ENCODE peak calls at places on chromosomes 2 and 18, in six cellular contexts. F is right cardiac atrium; N is CD4-positive, alpha-beta T cell; K is HepG2; X is brain microvascular endothelial cell; Z is thoracic aorta. C is an unnamed sample.

GRCh38 chr2:239608723-239609122 is 207.9 kb upstream of the HDAC4 start:
- DNase-seq in F (no peak), N (no peak), Z (no peak), X (no peak), K (no peak), C (no peak)

GRCh38 chr2:105836840-105837692 is 92.4 kb downstream of the NCK2 start:
- DNase-seq in X (no peak), N (no peak), Z (no peak), F (no peak), K (no peak), C (no peak)

GRCh38 chr2:126700073-126700581 is 44.2 kb downstream of the GYPC start:
- DNase-seq in X (no peak), N (no peak), K (no peak), Z (no peak), F (no peak), C (no peak)

GRCh38 chr18:6145645-6146308 is 250.5 kb upstream of the TMEM200C start:
- DNase-seq in Z (no peak), F (peak), N (no peak), K (no peak), X (no peak), C (no peak)

GRCh38 chr2:37436324-37436723 is 91.9 kb downstream of the QPCT start:
- DNase-seq in K (no peak), X (no peak), F (no peak), N (no peak), Z (no peak), C (no peak)

GRCh38 chr18:79588636-79589481 is 90.7 kb upstream of the CTDP1 start:
- DNase-seq in Z (peak), K (peak), N (no peak), X (peak), F (peak), C (no peak)

GRCh38 chr2:205685314-205686230 is 3.3 kb downstream of the NRP2 start:
- DNase-seq in Z (no peak), K (no peak), N (no peak), X (no peak), F (no peak), C (no peak)

GRCh38 chr18:70234667-70235459 is 29.4 kb upstream of the RTTN start:
- DNase-seq in F (peak), X (peak), N (no peak), Z (no peak), K (no peak), C (no peak)

GRCh38 chr18:68714356-68714706 is 577 bp downstream of the TMX3 start:
- DNase-seq in X (no peak), K (peak), Z (no peak), F (no peak), N (no peak), C (no peak)

GRCh38 chr2:2906091-2906490 is 471.5 kb downstream of the EIPR1 start:
- DNase-seq in X (no peak), K (no peak), Z (no peak), N (no peak), F (no peak), C (no peak)

GRCh38 chr2:2909086-2910035 is 468.3 kb downstream of the EIPR1 start:
- DNase-seq in Z (no peak), X (no peak), N (no peak), F (no peak), K (no peak), C (no peak)

GRCh38 chr2:2902551-2903216 is 474.9 kb downstream of the EIPR1 start:
- DNase-seq in X (no peak), F (no peak), N (no peak), K (no peak), Z (no peak), C (no peak)

GRCh38 chr2:2901384-2902345 is 476.0 kb downstream of the EIPR1 start:
- DNase-seq in Z (no peak), N (no peak), K (peak), F (no peak), X (no peak), C (no peak)

DNA sequence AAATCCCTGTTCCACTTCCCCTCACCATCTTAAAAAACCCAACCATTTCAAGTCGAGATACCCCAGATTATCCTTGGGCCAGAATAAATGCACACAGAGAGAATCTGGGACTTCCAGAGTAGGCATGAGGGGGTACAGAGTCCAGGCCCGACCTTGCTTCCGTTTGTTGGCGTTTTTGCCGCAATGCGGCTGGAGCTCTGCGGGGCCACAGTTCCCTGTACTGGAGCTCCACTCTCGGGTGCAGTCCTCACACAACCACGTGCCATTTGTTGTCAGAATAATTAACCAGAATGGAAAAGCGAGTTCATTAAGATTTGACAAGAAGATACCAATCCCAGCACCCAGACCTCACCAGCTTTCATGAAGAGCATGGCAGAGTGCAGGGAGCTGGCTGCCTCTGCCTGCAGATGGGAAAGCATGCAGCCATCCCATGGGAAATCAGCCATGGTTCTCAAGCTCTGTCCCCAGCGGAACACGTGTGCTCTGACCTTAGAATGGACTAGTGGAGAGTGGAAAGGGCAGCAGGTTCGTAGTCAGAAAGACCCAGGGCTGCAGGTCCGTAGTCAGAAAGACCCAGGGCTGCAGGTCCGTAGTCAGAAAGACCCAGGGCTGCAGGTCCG is 472.8 kb downstream of the EIPR1 start:
- DNase-seq in K (no peak), N (no peak), Z (no peak), F (no peak), X (no peak), C (no peak)
- H3K27ac ChIP-seq in K (no peak), N (no peak), Z (no peak), F (no peak), X (no peak), C (no peak)

GRCh38 chr2:182366625-182367024 is 60.2 kb downstream of the PDE1A start:
- DNase-seq in N (no peak), F (no peak), Z (no peak), X (no peak), K (no peak), C (no peak)
- H3K27ac ChIP-seq in N (no peak), F (no peak), Z (peak), X (no peak), K (no peak), C (no peak)

GRCh38 chr18:8990276-8991031 is 112.0 kb upstream of the NDUFV2 start:
- DNase-seq in N (no peak), K (no peak), F (peak), X (no peak), Z (no peak), C (no peak)
- H3K27ac ChIP-seq in N (no peak), K (no peak), F (no peak), X (no peak), Z (peak), C (no peak)

GRCh38 chr2:178521304-178522150 is 41.3 kb downstream of the PLEKHA3 start:
- DNase-seq in N (no peak), F (no peak), Z (no peak), K (no peak), X (no peak), C (no peak)

GRCh38 chr2:178523596-178524134 is 43.4 kb downstream of the PLEKHA3 start:
- DNase-seq in F (no peak), K (no peak), N (no peak), X (no peak), Z (no peak), C (no peak)

GRCh38 chr2:178527592-178527991 is 47.3 kb downstream of the PLEKHA3 start:
- DNase-seq in F (no peak), X (no peak), N (no peak), K (no peak), Z (no peak), C (no peak)

GRCh38 chr2:178526256-178526655 is 46.0 kb downstream of the PLEKHA3 start:
- DNase-seq in F (no peak), X (no peak), K (no peak), N (no peak), Z (no peak), C (no peak)

DNA sequence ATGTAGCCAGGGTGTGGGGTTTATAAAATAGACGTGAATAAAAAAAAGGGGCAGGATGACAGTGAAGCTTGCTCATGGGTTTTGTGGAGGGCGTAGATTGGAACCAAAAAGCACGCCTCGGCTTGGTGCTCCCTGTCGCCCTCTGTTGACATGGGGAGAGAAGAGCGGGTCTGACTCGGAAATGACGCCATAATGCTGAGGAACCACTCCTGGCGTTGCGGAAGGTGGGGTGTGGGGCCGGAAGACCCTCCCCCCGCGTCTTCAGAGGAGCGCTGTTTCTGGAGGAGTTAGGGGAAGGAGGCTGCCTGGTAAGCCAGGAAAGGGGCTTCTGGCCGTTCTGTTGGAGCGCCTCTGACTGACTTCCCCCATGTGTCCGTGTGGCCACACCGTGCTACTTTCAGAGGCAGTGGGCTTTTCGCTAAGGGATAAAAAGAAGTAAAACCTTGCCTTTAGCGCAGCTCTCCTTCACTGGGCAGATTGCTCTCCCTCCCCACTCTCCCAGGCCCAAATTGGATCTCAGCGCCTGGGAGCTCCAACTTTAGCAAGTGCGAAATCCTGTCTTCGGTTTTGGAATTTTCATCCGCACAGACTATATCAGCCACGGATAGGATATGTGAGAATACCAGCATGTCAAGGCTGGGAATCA is 42.8 kb downstream of the PLEKHA3 start:
- DNase-seq in X (peak), F (peak), K (peak), N (peak), Z (peak), C (peak)
- H3K27ac ChIP-seq in X (peak), F (peak), K (peak), N (peak), Z (peak), C (peak)

GRCh38 chr2:203809084-203809521 is 58.5 kb upstream of the CTLA4 start:
- DNase-seq in X (peak), N (no peak), F (no peak), Z (no peak), K (no peak), C (no peak)
- H3K27ac ChIP-seq in X (peak), N (no peak), F (no peak), Z (peak), K (no peak), C (peak)

GRCh38 chr2:204542967-204543608 is 2.2 kb upstream of the PARD3B start:
- DNase-seq in Z (no peak), X (no peak), N (no peak), K (no peak), F (no peak), C (no peak)
- H3K27ac ChIP-seq in Z (no peak), X (no peak), N (no peak), K (no peak), F (no peak), C (no peak)

DNA sequence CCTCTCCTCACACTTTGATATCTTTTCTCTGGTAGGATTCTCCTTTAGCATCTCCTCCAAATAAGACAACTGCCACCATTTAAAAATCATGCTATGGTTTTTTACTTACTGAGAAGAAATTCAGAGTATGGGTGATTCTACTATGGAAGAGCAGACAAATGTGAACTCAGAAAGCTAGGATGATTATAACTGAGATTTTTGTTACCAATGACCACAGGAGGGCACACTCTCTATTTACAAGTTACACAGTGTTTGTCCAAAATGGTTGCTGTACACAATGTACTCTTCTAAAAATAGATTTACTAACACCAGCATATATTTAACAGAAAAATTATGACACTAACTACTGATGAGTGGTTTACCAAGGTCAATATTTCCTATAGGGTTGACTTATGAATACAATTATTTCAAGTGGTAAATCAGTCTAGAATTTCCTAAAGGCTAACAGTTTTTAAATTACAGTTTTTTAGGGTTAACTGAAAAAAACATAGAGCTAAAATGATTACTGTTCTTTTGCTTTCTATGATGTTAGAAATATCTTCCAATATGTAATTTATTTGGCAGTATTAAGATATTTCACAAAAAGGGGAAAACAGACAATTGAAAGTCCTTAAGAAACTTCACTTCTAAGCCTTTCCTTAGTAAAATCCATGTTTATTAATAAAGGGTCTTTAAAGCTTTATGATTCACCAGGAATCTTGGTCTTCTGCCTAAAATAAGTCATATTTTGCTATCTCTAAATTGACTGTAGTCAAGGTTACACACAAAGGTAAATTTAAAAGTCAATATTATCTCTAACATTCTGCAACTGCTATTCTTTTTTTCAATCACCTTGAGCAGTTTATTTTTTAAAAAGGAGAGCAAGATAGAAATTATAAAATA is 57.2 kb downstream of the MAP4K3 start:
- DNase-seq in X (peak), N (no peak), Z (no peak), K (peak), F (no peak), C (no peak)
- H3K27ac ChIP-seq in X (peak), N (no peak), Z (peak), K (peak), F (no peak), C (no peak)

GRCh38 chr2:131045925-131046579 is 47.2 kb downstream of the FAM168B start:
- DNase-seq in N (no peak), K (no peak), X (no peak), F (no peak), Z (no peak), C (no peak)

GRCh38 chr2:131047275-131047652 is 46.0 kb downstream of the FAM168B start:
- DNase-seq in F (no peak), N (no peak), Z (no peak), X (no peak), K (no peak), C (no peak)

GRCh38 chr2:131045286-131045924 is 47.9 kb downstream of the FAM168B start:
- DNase-seq in F (no peak), X (no peak), N (no peak), Z (no peak), K (no peak), C (no peak)

GRCh38 chr2:131047920-131048560 is 45.2 kb downstream of the FAM168B start:
- DNase-seq in X (no peak), N (no peak), K (no peak), F (no peak), Z (no peak), C (no peak)

DNA sequence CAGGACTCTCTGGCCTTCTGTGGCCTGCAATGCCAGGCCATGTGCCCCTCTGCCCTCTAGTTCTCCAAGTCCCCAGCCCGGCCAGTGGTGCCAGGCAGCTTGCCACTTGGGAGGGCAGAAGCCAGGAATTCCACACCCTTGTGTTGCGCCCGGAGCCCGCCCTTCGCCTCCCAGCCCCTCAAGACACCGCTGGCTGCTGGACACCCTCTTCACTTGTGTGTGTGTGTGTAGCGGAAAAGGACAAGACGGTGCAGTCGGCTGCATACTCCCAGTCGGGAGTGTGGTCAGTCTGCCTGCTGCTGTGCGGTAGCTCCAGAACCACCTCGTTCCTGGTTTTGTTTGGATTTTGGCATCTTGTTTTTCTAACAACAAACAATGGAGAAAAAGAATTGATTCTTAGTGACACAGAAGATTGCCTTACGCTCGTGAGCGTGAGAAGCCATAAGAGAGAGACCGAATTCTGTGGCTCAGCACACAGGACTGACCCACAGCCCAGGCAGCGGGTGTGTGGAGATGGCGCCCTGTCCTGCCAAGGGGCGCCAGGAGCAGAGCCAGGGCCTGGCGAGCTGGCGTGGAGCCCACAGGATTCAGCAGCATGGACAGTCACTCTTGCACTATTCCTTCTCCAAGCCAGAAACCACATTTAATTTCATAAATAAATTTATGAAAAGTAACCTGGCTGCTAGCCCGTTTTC is 46.5 kb downstream of the FAM168B start:
- DNase-seq in F (no peak), Z (no peak), K (no peak), N (no peak), X (no peak), C (no peak)
- H3K27ac ChIP-seq in F (no peak), Z (no peak), K (no peak), N (no peak), X (no peak), C (no peak)

DNA sequence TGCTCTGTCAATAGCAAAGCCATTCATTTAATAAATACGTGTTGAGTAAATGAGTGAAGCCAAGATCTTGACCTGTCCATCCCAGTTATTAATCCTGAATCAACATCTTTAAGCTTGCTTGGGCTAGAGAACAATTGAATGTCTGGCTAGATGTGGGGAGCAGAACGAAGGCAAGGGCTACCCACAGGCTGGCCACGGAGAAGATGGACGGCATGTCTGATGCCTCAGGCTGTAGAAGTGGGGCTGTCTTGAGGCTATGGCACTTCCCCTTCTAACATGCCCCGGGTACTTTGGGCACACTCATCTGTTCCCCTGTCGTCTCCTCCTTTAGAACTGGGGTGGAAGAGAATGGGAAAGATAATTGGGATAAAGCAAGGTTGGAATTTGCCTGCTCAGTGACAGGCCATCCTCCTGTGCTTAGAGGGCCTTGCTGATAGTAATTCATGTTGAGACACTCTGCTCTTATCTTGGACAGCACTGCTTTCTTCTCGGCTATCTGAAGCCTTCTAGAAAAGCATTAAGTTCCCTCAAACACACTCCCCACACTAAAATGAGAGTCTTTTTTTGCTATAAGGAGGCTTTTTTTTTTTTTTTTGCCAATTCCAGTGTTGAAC is 225.7 kb downstream of the MREG start:
- DNase-seq in F (no peak), Z (no peak), K (no peak), N (no peak), X (no peak), C (no peak)
- H3K27ac ChIP-seq in F (no peak), Z (no peak), K (no peak), N (no peak), X (no peak), C (no peak)

DNA sequence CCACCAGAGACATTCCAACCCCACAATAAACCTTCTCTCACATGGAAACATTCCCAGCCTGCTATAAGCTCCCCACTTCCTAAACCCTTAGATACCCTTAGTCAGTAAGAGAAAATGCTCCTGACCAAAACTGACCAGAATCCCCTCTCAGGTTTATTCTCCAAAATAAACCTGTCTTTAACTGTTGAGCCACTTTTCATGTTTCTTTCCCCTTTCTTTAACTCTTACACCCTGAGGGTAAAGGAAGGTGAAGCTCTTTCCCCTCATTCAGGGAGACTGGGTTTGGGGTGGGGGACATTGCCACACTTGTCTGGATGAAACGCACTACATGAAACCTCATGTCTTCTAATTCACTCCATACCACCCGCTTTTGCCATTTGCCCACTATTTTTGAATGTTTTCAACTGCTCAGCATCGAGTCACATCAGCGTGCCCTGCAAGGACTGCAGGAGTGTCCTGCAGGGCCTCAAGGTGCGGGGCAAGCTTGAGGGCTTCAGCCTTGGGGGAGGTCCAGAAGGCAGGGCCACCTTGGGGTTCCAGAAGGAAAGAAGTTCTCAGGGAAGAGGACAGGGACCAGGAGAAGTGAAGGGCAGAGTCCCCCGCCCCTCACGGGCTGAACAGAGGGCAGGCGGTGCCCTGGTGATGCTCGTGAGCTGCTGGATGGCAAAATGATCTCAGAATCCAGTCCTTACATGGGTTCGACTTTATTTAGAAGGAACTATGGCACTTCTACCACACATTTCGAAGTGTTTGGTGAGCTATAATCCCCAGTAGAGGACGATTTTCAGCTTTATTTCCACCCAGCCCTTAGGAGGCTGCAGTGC is 4.2 kb upstream of the SP140L start:
- DNase-seq in F (no peak), K (no peak), N (no peak), Z (no peak), X (no peak), C (no peak)
- H3K27ac ChIP-seq in F (no peak), K (no peak), N (no peak), Z (no peak), X (no peak), C (no peak)